ENCODE peak calls at places on chromosomes 12 and 14, in nine cellular contexts. B, N, Y, U, R, Z, G, F and S are unnamed samples.

GRCh38 chr14:101729382-101729781 is 32.1 kb upstream of the PPP2R5C start:
- DNase-seq in B (no peak), R (no peak), F (no peak), U (no peak), Z (no peak), Y (no peak), G (no peak), N (no peak), S (peak; percentile 8)

GRCh38 chr14:100677925-100678765 is 48.5 kb upstream of the DLK1 start:
- DNase-seq in G (peak; percentile 15), B (peak; percentile 91), R (no peak), U (peak; percentile 94), Z (peak; percentile 67), Y (peak; percentile 88), N (no peak), F (no peak), S (no peak)

GRCh38 chr14:76617440-76617839 is 143.8 kb upstream of the VASH1 start:
- DNase-seq in Z (no peak), Y (no peak), U (no peak), F (no peak), G (no peak), R (no peak), N (no peak), B (no peak), S (no peak)

GRCh38 chr14:82309199-82309598 is 775.5 kb upstream of the SEL1L start:
- DNase-seq in R (no peak), G (no peak), B (no peak), Y (no peak), N (no peak), U (no peak), Z (no peak), F (no peak), S (no peak)

GRCh38 chr12:25256826-25257225 is 6.1 kb upstream of the KRAS start:
- DNase-seq in G (no peak), U (no peak), Z (no peak), F (no peak), B (no peak), R (no peak), N (no peak), Y (no peak), S (no peak)

GRCh38 chr12:78674311-78675085 is 190.1 kb upstream of the SYT1 start:
- DNase-seq in G (no peak), R (no peak), Y (peak; percentile 25), U (peak; percentile 58), Z (peak; percentile 57), F (no peak), N (no peak), B (no peak), S (no peak)

GRCh38 chr12:4300870-4301269 is 20.1 kb upstream of the TIGAR start:
- DNase-seq in F (no peak), G (no peak), Z (no peak), N (no peak), R (no peak), U (no peak), Y (no peak), B (no peak), S (no peak)

GRCh38 chr14:93332853-93333630 is at the start of gene BTBD7:
- DNase-seq in N (peak; percentile 98), B (peak; percentile 97), Z (peak; percentile 99), U (peak; percentile 99), Y (peak; percentile 91), F (peak; percentile 98), R (peak; percentile 81), G (peak; percentile 95), S (peak; percentile 79)

GRCh38 chr12:131716282-131716681 is 5.4 kb downstream of the SFSWAP start:
- DNase-seq in R (no peak), F (no peak), Y (no peak), G (no peak), N (no peak), Z (no peak), U (no peak), B (no peak), S (no peak)

GRCh38 chr14:64438181-64438839 is 27.0 kb upstream of the AKAP5 start:
- DNase-seq in G (no peak), U (peak; percentile 87), B (no peak), N (no peak), Z (no peak), F (no peak), Y (peak; percentile 79), R (no peak), S (no peak)

GRCh38 chr14:35985504-35986218 is 159.5 kb downstream of the BRMS1L start:
- DNase-seq in Z (peak; percentile 23), B (no peak), N (no peak), G (no peak), F (no peak), Y (peak; percentile 5), U (no peak), R (no peak), S (no peak)